ENCODE peak calls at places on chromosomes 3 and 15, in ten cellular contexts. H is adrenal gland, F is cardiac muscle cell, M is thoracic aorta, D is colonic mucosa, N is upper lobe of left lung, X is neuronal stem cell, Y is SJSA1, C is heart left ventricle, W is body of pancreas. V is an unnamed sample.

GRCh38 chr3:149954812-149955211 is 15.9 kb downstream of the PFN2 start:
- DNase-seq in X (no peak), H (no peak), F (no peak), M (no peak), C (no peak), N (no peak), D (no peak), W (no peak), Y (no peak), V (no peak)

GRCh38 chr3:33128706-33129105 is 14.9 kb downstream of the CRTAP start:
- DNase-seq in D (no peak), C (no peak), Y (no peak), X (peak; percentile 40), N (no peak), W (no peak), F (no peak), H (no peak), M (no peak), V (no peak)

GRCh38 chr3:127037423-127037841 is 54.5 kb downstream of the PLXNA1 start:
- DNase-seq in Y (no peak), X (no peak), F (no peak), M (no peak), H (peak; percentile 12), W (no peak), D (peak; percentile 85), N (no peak), C (peak; percentile 22), V (no peak)

GRCh38 chr15:68375191-68375631 is 56.8 kb downstream of the ITGA11 start:
- DNase-seq in N (no peak), M (no peak), Y (no peak), H (no peak), F (no peak), X (peak; percentile 29), W (no peak), C (no peak), D (no peak), V (no peak)

GRCh38 chr15:68252925-68253534 is 23.5 kb upstream of the CLN6 start:
- DNase-seq in Y (peak; percentile 53), W (peak; percentile 36), H (peak; percentile 48), D (peak; percentile 56), F (peak; percentile 75), C (no peak), M (no peak), X (peak; percentile 54), N (peak; percentile 30), V (peak; percentile 85)

GRCh38 chr3:77825045-77825827 is 785.3 kb downstream of the ROBO2 start:
- DNase-seq in X (no peak), C (no peak), H (peak; percentile 15), M (no peak), N (peak; percentile 79), F (no peak), W (no peak), D (peak; percentile 31), Y (peak; percentile 7), V (no peak)

GRCh38 chr3:80983753-80984152 is 777.7 kb downstream of the GBE1 start:
- DNase-seq in C (no peak), H (no peak), D (peak; percentile 22), X (no peak), F (no peak), N (no peak), M (no peak), Y (no peak), W (no peak), V (no peak)

GRCh38 chr3:112514527-112515128 is 15.4 kb upstream of the BTLA start:
- DNase-seq in C (no peak), H (no peak), X (no peak), M (no peak), D (no peak), N (no peak), W (no peak), Y (no peak), F (no peak), V (no peak)

GRCh38 chr15:56835598-56836275 is 82.7 kb upstream of the TCF12 start:
- DNase-seq in Y (no peak), F (no peak), M (no peak), N (no peak), W (no peak), H (peak; percentile 22), D (no peak), C (peak; percentile 43), X (no peak), V (no peak)

GRCh38 chr15:100667405-100668320 is 65.3 kb downstream of the ASB7 start:
- DNase-seq in F (no peak), X (no peak), D (no peak), H (no peak), C (no peak), N (no peak), W (no peak), Y (peak; percentile 88), M (no peak), V (no peak)

GRCh38 chr3:153856932-153857331 is 264.3 kb upstream of the ARHGEF26 start:
- DNase-seq in M (no peak), F (no peak), D (no peak), W (no peak), Y (no peak), C (no peak), H (no peak), N (no peak), X (no peak), V (no peak)

GRCh38 chr15:94493176-94493575 is 261.8 kb downstream of the MCTP2 start:
- DNase-seq in Y (no peak), D (no peak), C (no peak), M (no peak), W (no peak), N (no peak), F (no peak), H (no peak), X (no peak), V (no peak)

GRCh38 chr15:47401427-47401826 is 315.9 kb upstream of the SEMA6D start:
- DNase-seq in D (no peak), Y (no peak), M (no peak), N (no peak), F (no peak), H (no peak), X (no peak), C (no peak), W (no peak), V (no peak)

GRCh38 chr15:89018235-89018634 is 70.0 kb upstream of the ABHD2 start:
- DNase-seq in Y (no peak), X (no peak), H (peak; percentile 78), F (peak; percentile 34), D (no peak), N (no peak), W (peak; percentile 15), C (peak; percentile 86), M (peak; percentile 40), V (no peak)

GRCh38 chr3:95302044-95302443 is 1239.2 kb downstream of the NSUN3 start:
- DNase-seq in N (no peak), W (no peak), C (no peak), F (no peak), X (no peak), M (no peak), H (no peak), D (no peak), Y (peak; percentile 36), V (no peak)

GRCh38 chr3:133531981-133532380 is 41.5 kb upstream of the CDV3 start:
- DNase-seq in D (no peak), C (no peak), Y (no peak), M (no peak), H (no peak), N (no peak), F (no peak), X (no peak), W (no peak), V (no peak)

GRCh38 chr3:25572919-25573385 is 91.8 kb downstream of the TOP2B start:
- DNase-seq in F (no peak), D (no peak), X (no peak), W (no peak), N (no peak), Y (peak; percentile 89), H (no peak), M (no peak), C (no peak), V (no peak)

GRCh38 chr15:43509002-43509922 is 8.1 kb upstream of the MAP1A start:
- DNase-seq in X (no peak), H (peak; percentile 62), N (no peak), F (no peak), M (no peak), D (no peak), W (no peak), C (peak; percentile 50), Y (no peak), V (no peak)

GRCh38 chr15:27601239-27601942 is 497.7 kb downstream of the OCA2 start:
- DNase-seq in F (peak; percentile 35), C (no peak), D (no peak), H (no peak), W (no peak), X (no peak), M (no peak), Y (no peak), N (no peak), V (no peak)

DNA sequence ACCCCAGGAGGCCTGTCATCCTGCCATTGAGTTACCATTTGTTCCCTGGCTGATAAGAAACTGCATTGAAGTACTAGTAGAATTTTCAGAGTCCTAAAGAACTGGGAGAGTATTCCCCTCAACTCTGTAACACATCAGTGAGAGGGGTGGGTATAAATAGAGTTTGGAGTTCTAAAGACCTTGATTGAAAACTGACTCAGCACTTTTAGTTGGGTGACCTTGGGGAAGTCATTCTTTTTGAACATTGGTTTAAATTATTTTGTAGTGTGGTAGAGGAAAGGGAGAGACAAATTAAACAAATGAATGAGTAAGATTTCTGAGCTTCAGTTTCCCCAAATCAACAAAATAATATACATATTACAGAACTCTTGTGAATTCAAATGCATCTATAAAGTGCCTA is 344.5 kb upstream of the THBS1 start:
- DNase-seq in N (no peak), H (no peak), M (no peak), D (no peak), X (no peak), W (no peak), F (no peak), C (no peak), Y (no peak), V (no peak)
- H3K4me1 ChIP-seq in N (no peaks in the 10 kb centered on the region), H (no peaks in the 10 kb centered on the region), M (no peaks in the 10 kb centered on the region), D (no peaks in the 10 kb centered on the region), X (no peaks in the 10 kb centered on the region), W (no peaks in the 10 kb centered on the region), F (no peaks in the 10 kb centered on the region), C (no peaks in the 10 kb centered on the region), Y (peaks cover 47% of the 10 kb centered on the region), V (no peaks in the 10 kb centered on the region)

GRCh38 chr15:49242820-49243219 is 72.8 kb downstream of the GALK2 start:
- DNase-seq in Y (peak; percentile 26), M (no peak), X (no peak), F (peak; percentile 3), D (no peak), W (no peak), N (no peak), C (no peak), H (peak; percentile 64), V (no peak)
- H3K4me1 ChIP-seq in Y (peaks cover 12% of the 10 kb centered on the region), M (peaks cover 8% of the 10 kb centered on the region), X (no peaks in the 10 kb centered on the region), F (peaks cover 7% of the 10 kb centered on the region), D (no peaks in the 10 kb centered on the region), W (peaks cover 8% of the 10 kb centered on the region), N (peaks cover 9% of the 10 kb centered on the region), C (no peaks in the 10 kb centered on the region), H (peaks cover 18% of the 10 kb centered on the region), V (no peaks in the 10 kb centered on the region)

GRCh38 chr15:60004019-60004845 is at the start of gene FOXB1:
- DNase-seq in N (no peak), Y (peak; percentile 16), M (no peak), H (no peak), X (peak; percentile 80), F (peak; percentile 72), W (no peak), C (no peak), D (no peak), V (no peak)
- H3K4me1 ChIP-seq in N (peaks cover 50% of the 10 kb centered on the region), Y (peaks cover 31% of the 10 kb centered on the region), M (peaks cover 17% of the 10 kb centered on the region), H (peaks cover 30% of the 10 kb centered on the region), X (peaks cover 51% of the 10 kb centered on the region), F (peaks cover 11% of the 10 kb centered on the region), W (peaks cover 44% of the 10 kb centered on the region), C (peaks cover 24% of the 10 kb centered on the region), D (peaks cover 25% of the 10 kb centered on the region), V (no peaks in the 10 kb centered on the region)

GRCh38 chr3:49177073-49177472 is 5.7 kb downstream of the KLHDC8B start:
- DNase-seq in X (no peak), C (no peak), W (no peak), M (no peak), F (no peak), H (no peak), Y (no peak), N (no peak), D (no peak), V (no peak)
- H3K4me1 ChIP-seq in X (peaks cover 25% of the 10 kb centered on the region), C (peaks cover 45% of the 10 kb centered on the region), W (peaks cover 19% of the 10 kb centered on the region), M (peaks cover 21% of the 10 kb centered on the region), F (peaks cover 42% of the 10 kb centered on the region), H (peaks cover 44% of the 10 kb centered on the region), Y (peaks cover 8% of the 10 kb centered on the region), N (peaks cover 19% of the 10 kb centered on the region), D (no peaks in the 10 kb centered on the region), V (no peaks in the 10 kb centered on the region)